ENCODE peak calls at places on chromosomes 11 and 22, in seven cellular contexts. N, I, C, E, X, L and T are unnamed samples.

GRCh38 chr22:35889071-35889470 is 139.6 kb downstream of the RBFOX2 start:
- DNase-seq in I (no peak), X (no peak), N (no peak), L (no peak), C (no peak), E (no peak), T (no peak)

GRCh38 chr11:115676768-115677167 is 172.6 kb upstream of the CADM1 start:
- DNase-seq in C (no peak), L (no peak), E (peak), X (peak), I (no peak), N (no peak), T (no peak)

GRCh38 chr11:88522624-88523361 is 185.3 kb upstream of the CTSC start:
- DNase-seq in L (no peak), N (no peak), C (no peak), E (peak), X (no peak), I (no peak), T (no peak)

GRCh38 chr11:86624366-86624765 is 48.0 kb downstream of the ME3 start:
- DNase-seq in E (no peak), X (no peak), C (no peak), N (no peak), I (no peak), L (no peak), T (no peak)

GRCh38 chr22:24977370-24978230 is 25.1 kb downstream of the KIAA1671 start:
- DNase-seq in C (no peak), I (peak), L (no peak), X (peak), N (peak), E (no peak), T (no peak)

GRCh38 chr11:60991457-60991856 is 20.0 kb downstream of the CD6 start:
- DNase-seq in N (no peak), L (no peak), E (no peak), X (no peak), C (no peak), I (no peak), T (no peak)

GRCh38 chr11:106821291-106821690 is 197.0 kb downstream of the GUCY1A2 start:
- DNase-seq in I (no peak), N (no peak), X (no peak), E (no peak), L (no peak), C (no peak), T (no peak)

GRCh38 chr11:133533205-133533604 is 904 bp upstream of the OPCML start:
- DNase-seq in X (no peak), E (no peak), N (no peak), C (no peak), L (no peak), I (no peak), T (no peak)

GRCh38 chr22:50169774-50170341 is 673 bp upstream of the PANX2 start:
- DNase-seq in C (no peak), I (no peak), L (no peak), X (no peak), N (peak), E (no peak), T (no peak)

DNA sequence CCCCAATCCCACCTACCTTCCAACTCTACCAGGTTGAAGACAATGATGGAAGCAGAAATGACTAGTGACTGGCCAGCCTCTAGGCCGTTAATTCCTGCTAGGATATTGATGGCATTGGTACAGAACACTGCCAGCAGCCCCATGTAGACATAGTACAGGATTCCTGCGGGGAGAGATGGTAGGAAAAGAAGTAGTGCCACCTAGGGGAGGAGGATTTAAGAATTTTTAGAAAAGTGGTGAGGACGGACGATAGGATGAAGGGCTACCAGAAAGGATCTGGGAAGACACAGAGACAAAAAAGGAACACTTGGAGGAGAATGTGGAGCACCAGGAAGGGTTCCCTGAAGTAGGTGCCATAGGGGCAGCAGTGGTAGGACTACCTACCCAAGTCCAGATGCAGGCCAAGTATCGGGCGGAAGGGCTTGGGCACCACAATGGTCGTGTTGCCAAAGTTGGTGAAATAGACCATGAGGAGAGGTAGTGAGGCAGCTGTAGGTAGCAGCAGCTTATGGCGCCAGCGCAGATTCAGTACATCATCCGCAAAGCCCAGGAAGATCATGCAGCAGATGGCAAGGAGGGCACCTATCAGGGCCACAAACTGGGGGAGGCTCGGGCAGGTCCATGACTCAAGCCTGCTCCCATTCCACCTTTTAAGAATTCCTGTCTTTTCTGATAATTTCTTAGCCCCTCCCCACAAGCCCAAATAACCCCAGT is 1.2 kb downstream of the DPAGT1 start:
- DNase-seq in N (no peak), E (peak), I (no peak), X (peak), C (no peak), L (no peak), T (no peak)
- TF ChIP-seq CTCF in N (no peak), E (peak), I (no peak), X (peak), C (peak), L (peak), T (peak)

GRCh38 chr11:43988040-43988793 is 45.8 kb downstream of the C11orf96 start:
- DNase-seq in X (peak), E (no peak), I (no peak), L (no peak), C (no peak), N (no peak), T (no peak)
- TF ChIP-seq CTCF in X (peak), E (peak), I (no peak), L (no peak), C (no peak), N (no peak), T (no peak)

GRCh38 chr11:16404781-16405180 is 48.4 kb upstream of the SOX6 start:
- DNase-seq in N (no peak), E (no peak), L (no peak), I (no peak), X (no peak), C (no peak), T (no peak)
- TF ChIP-seq CTCF in N (no peak), E (no peak), L (no peak), I (no peak), X (no peak), C (no peak), T (no peak)

GRCh38 chr11:11668781-11669180 is 47.0 kb upstream of the GALNT18 start:
- DNase-seq in C (no peak), L (no peak), X (no peak), N (no peak), I (no peak), E (no peak), T (no peak)

GRCh38 chr11:11669447-11669846 is 47.6 kb upstream of the GALNT18 start:
- DNase-seq in N (no peak), C (no peak), L (no peak), E (no peak), X (peak), I (no peak), T (no peak)

GRCh38 chr11:11668293-11668692 is 46.5 kb upstream of the GALNT18 start:
- DNase-seq in X (no peak), N (no peak), E (no peak), L (no peak), I (no peak), C (no peak), T (no peak)

GRCh38 chr11:11663907-11664306 is 42.1 kb upstream of the GALNT18 start:
- DNase-seq in L (no peak), C (no peak), N (no peak), I (no peak), X (no peak), E (no peak), T (no peak)

DNA sequence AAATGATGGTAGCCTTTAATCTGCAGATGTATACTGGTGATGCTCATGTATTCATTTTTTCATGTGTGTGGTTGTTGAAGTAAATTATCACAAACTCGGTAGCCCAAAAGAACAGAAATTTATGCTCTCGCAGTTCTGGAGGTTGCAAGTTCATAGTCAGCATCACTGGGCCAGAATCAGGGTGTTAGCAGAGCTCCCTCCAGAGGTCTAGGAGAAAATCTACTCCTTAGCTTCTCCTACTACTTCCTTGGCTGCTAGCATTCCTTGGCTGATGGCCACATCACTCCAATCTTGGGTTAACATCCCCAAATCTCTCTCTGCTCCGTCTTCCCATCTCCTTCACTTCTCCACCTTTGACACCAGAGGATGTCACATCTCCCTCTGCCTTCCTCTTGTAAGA is 45.3 kb upstream of the GALNT18 start:
- DNase-seq in I (no peak), L (no peak), E (no peak), X (peak), C (no peak), N (no peak), T (no peak)
- TF ChIP-seq CTCF in I (no peak), L (no peak), E (peak), X (no peak), C (no peak), N (no peak), T (no peak)